ENCODE peak calls at places on chromosomes 5 and 9, in five cellular contexts. One of them, this sample, is unnamed.

GRCh38 chr5:100186181-100186580 is 349.0 kb upstream of the FAM174A start:
- DNase-seq in IMR-90: no peak
- DNase-seq in fibroblast of mammary gland: no peak
- DNase-seq in kidney epithelial cell: no peak
- DNase-seq in astrocyte of the spinal cord: no peak
- DNase-seq in this sample: no peak

GRCh38 chr5:2724031-2724581 is 27.4 kb downstream of the IRX2 start:
- DNase-seq in kidney epithelial cell: no peak
- DNase-seq in astrocyte of the spinal cord: no peak
- DNase-seq in fibroblast of mammary gland: no peak
- DNase-seq in IMR-90: no peak
- DNase-seq in this sample: no peak

GRCh38 chr5:146805099-146805498 is 73.5 kb downstream of the PPP2R2B start:
- DNase-seq in IMR-90: no peak
- DNase-seq in astrocyte of the spinal cord: peak; percentile 72
- DNase-seq in kidney epithelial cell: no peak
- DNase-seq in fibroblast of mammary gland: peak; percentile 58
- DNase-seq in this sample: no peak

GRCh38 chr5:98111686-98112085 is 661.8 kb upstream of the RGMB start:
- DNase-seq in kidney epithelial cell: no peak
- DNase-seq in fibroblast of mammary gland: peak; percentile 32
- DNase-seq in IMR-90: peak; percentile 34
- DNase-seq in astrocyte of the spinal cord: no peak
- DNase-seq in this sample: no peak

GRCh38 chr5:29758986-29759421 is 1434.5 kb upstream of the CDH6 start:
- DNase-seq in kidney epithelial cell: no peak
- DNase-seq in IMR-90: no peak
- DNase-seq in astrocyte of the spinal cord: no peak
- DNase-seq in fibroblast of mammary gland: no peak
- DNase-seq in this sample: no peak

GRCh38 chr9:73773896-73774295 is 622.2 kb downstream of the ANXA1 start:
- DNase-seq in kidney epithelial cell: no peak
- DNase-seq in IMR-90: no peak
- DNase-seq in fibroblast of mammary gland: peak; percentile 28
- DNase-seq in astrocyte of the spinal cord: peak; percentile 33
- DNase-seq in this sample: peak; percentile 52

GRCh38 chr9:87420884-87421283 is 76.8 kb upstream of the DAPK1 start:
- DNase-seq in kidney epithelial cell: no peak
- DNase-seq in astrocyte of the spinal cord: no peak
- DNase-seq in fibroblast of mammary gland: no peak
- DNase-seq in IMR-90: no peak
- DNase-seq in this sample: no peak

GRCh38 chr5:180375955-180376354 is 22.8 kb upstream of the GFPT2 start:
- DNase-seq in kidney epithelial cell: no peak
- DNase-seq in astrocyte of the spinal cord: no peak
- DNase-seq in IMR-90: no peak
- DNase-seq in fibroblast of mammary gland: no peak
- DNase-seq in this sample: no peak

GRCh38 chr5:35230043-35230611 is at the start of gene PRLR:
- DNase-seq in astrocyte of the spinal cord: peak; percentile 13
- DNase-seq in fibroblast of mammary gland: peak; percentile 33
- DNase-seq in kidney epithelial cell: no peak
- DNase-seq in IMR-90: peak; percentile 8
- DNase-seq in this sample: peak; percentile 44

GRCh38 chr9:35733109-35733541 is 659 bp downstream of the CREB3 start:
- DNase-seq in fibroblast of mammary gland: peak; percentile 60
- DNase-seq in astrocyte of the spinal cord: peak; percentile 59
- DNase-seq in IMR-90: peak; percentile 75
- DNase-seq in kidney epithelial cell: no peak
- DNase-seq in this sample: peak; percentile 85

GRCh38 chr5:82538339-82539034 is 260.3 kb upstream of the RPS23 start:
- DNase-seq in IMR-90: no peak
- DNase-seq in fibroblast of mammary gland: peak; percentile 47
- DNase-seq in kidney epithelial cell: no peak
- DNase-seq in astrocyte of the spinal cord: peak; percentile 38
- DNase-seq in this sample: peak; percentile 45

GRCh38 chr5:62127098-62127736 is 178.8 kb upstream of the KIF2A start:
- DNase-seq in kidney epithelial cell: no peak
- DNase-seq in IMR-90: no peak
- DNase-seq in astrocyte of the spinal cord: no peak
- DNase-seq in fibroblast of mammary gland: no peak
- DNase-seq in this sample: no peak

GRCh38 chr5:27124590-27124989 is 86.2 kb upstream of the CDH9 start:
- DNase-seq in fibroblast of mammary gland: peak; percentile 36
- DNase-seq in IMR-90: peak; percentile 1
- DNase-seq in kidney epithelial cell: no peak
- DNase-seq in astrocyte of the spinal cord: peak; percentile 27
- DNase-seq in this sample: peak; percentile 71

GRCh38 chr9:116327702-116328440 is 174.3 kb downstream of the PAPPA start:
- DNase-seq in astrocyte of the spinal cord: peak; percentile 35
- DNase-seq in fibroblast of mammary gland: no peak
- DNase-seq in IMR-90: peak; percentile 69
- DNase-seq in kidney epithelial cell: no peak
- DNase-seq in this sample: peak; percentile 80

GRCh38 chr5:136192015-136192525 is 892 bp downstream of the SMIM32 start:
- DNase-seq in IMR-90: no peak
- DNase-seq in astrocyte of the spinal cord: no peak
- DNase-seq in fibroblast of mammary gland: no peak
- DNase-seq in kidney epithelial cell: no peak
- DNase-seq in this sample: peak; percentile 12

GRCh38 chr9:123377211-123377971 is 21.4 kb downstream of the CRB2 start:
- DNase-seq in fibroblast of mammary gland: no peak
- DNase-seq in astrocyte of the spinal cord: no peak
- DNase-seq in IMR-90: no peak
- DNase-seq in kidney epithelial cell: no peak
- DNase-seq in this sample: no peak

GRCh38 chr5:178304761-178305645 is 72.4 kb upstream of the PHYKPL start:
- DNase-seq in kidney epithelial cell: no peak
- DNase-seq in astrocyte of the spinal cord: no peak
- DNase-seq in fibroblast of mammary gland: no peak
- DNase-seq in IMR-90: no peak
- DNase-seq in this sample: no peak

GRCh38 chr5:28766565-28767158 is 1728.3 kb upstream of the CDH9 start:
- DNase-seq in kidney epithelial cell: peak; percentile 14
- DNase-seq in IMR-90: peak; percentile 21
- DNase-seq in fibroblast of mammary gland: peak; percentile 36
- DNase-seq in astrocyte of the spinal cord: peak; percentile 73
- DNase-seq in this sample: peak; percentile 84

GRCh38 chr9:72485821-72486605 is 35.4 kb upstream of the TMC1 start:
- DNase-seq in IMR-90: peak; percentile 68
- DNase-seq in fibroblast of mammary gland: peak; percentile 18
- DNase-seq in kidney epithelial cell: peak; percentile 48
- DNase-seq in astrocyte of the spinal cord: peak; percentile 70
- DNase-seq in this sample: peak; percentile 81

GRCh38 chr9:29802454-29802853 is 2229.2 kb upstream of the C9orf72 start:
- DNase-seq in fibroblast of mammary gland: no peak
- DNase-seq in kidney epithelial cell: no peak
- DNase-seq in IMR-90: no peak
- DNase-seq in astrocyte of the spinal cord: no peak
- DNase-seq in this sample: no peak

GRCh38 chr9:133884907-133885744 is 107.0 kb downstream of the VAV2 start:
- DNase-seq in IMR-90: no peak
- DNase-seq in kidney epithelial cell: no peak
- DNase-seq in astrocyte of the spinal cord: no peak
- DNase-seq in fibroblast of mammary gland: no peak
- DNase-seq in this sample: no peak

GRCh38 chr5:10227396-10227795 is 22.3 kb downstream of the ATPSCKMT start:
- DNase-seq in astrocyte of the spinal cord: peak; percentile 83
- DNase-seq in kidney epithelial cell: no peak
- DNase-seq in IMR-90: peak; percentile 79
- DNase-seq in fibroblast of mammary gland: peak; percentile 77
- DNase-seq in this sample: peak; percentile 52

GRCh38 chr5:181203093-181203711 is 1.8 kb downstream of the TRIM7 start:
- DNase-seq in kidney epithelial cell: no peak
- DNase-seq in astrocyte of the spinal cord: no peak
- DNase-seq in fibroblast of mammary gland: peak; percentile 69
- DNase-seq in IMR-90: peak; percentile 23
- DNase-seq in this sample: peak; percentile 57

GRCh38 chr5:138656916-138657315 is 81.7 kb upstream of the HSPA9 start:
- DNase-seq in kidney epithelial cell: no peak
- DNase-seq in astrocyte of the spinal cord: no peak
- DNase-seq in IMR-90: no peak
- DNase-seq in fibroblast of mammary gland: no peak
- DNase-seq in this sample: no peak

GRCh38 chr5:166286832-166287231 is 2004.6 kb upstream of the WWC1 start:
- DNase-seq in kidney epithelial cell: no peak
- DNase-seq in fibroblast of mammary gland: no peak
- DNase-seq in IMR-90: no peak
- DNase-seq in astrocyte of the spinal cord: no peak
- DNase-seq in this sample: no peak

GRCh38 chr9:137049544-137050449 is 3.8 kb upstream of the NPDC1 start:
- DNase-seq in IMR-90: peak; percentile 20
- DNase-seq in astrocyte of the spinal cord: peak; percentile 23
- DNase-seq in kidney epithelial cell: no peak
- DNase-seq in fibroblast of mammary gland: peak; percentile 36
- DNase-seq in this sample: peak; percentile 59

GRCh38 chr9:5587024-5587423 is 41.9 kb upstream of the RIC1 start:
- DNase-seq in IMR-90: peak; percentile 95
- DNase-seq in astrocyte of the spinal cord: peak; percentile 58
- DNase-seq in fibroblast of mammary gland: peak; percentile 78
- DNase-seq in kidney epithelial cell: no peak
- DNase-seq in this sample: peak; percentile 73

GRCh38 chr9:108134501-108135128 is 645.0 kb upstream of the KLF4 start:
- DNase-seq in IMR-90: no peak
- DNase-seq in fibroblast of mammary gland: no peak
- DNase-seq in astrocyte of the spinal cord: no peak
- DNase-seq in kidney epithelial cell: no peak
- DNase-seq in this sample: no peak
- H3K4me3 ChIP-seq in IMR-90: no peak overlapping the region
- H3K4me3 ChIP-seq in fibroblast of mammary gland: no peak overlapping the region
- H3K4me3 ChIP-seq in astrocyte of the spinal cord: no peak overlapping the region
- H3K4me3 ChIP-seq in kidney epithelial cell: no peak overlapping the region
- H3K4me3 ChIP-seq in this sample: no peak overlapping the region

GRCh38 chr5:32388429-32389111 is 56.0 kb downstream of the ZFR start:
- DNase-seq in fibroblast of mammary gland: peak; percentile 85
- DNase-seq in IMR-90: peak; percentile 79
- DNase-seq in astrocyte of the spinal cord: peak; percentile 49
- DNase-seq in kidney epithelial cell: no peak
- DNase-seq in this sample: peak; percentile 69

GRCh38 chr5:32387841-32388240 is 56.7 kb downstream of the ZFR start:
- DNase-seq in kidney epithelial cell: no peak
- DNase-seq in fibroblast of mammary gland: no peak
- DNase-seq in IMR-90: no peak
- DNase-seq in astrocyte of the spinal cord: no peak
- DNase-seq in this sample: no peak

GRCh38 chr5:32390819-32391591 is 53.5 kb downstream of the ZFR start:
- DNase-seq in astrocyte of the spinal cord: peak; percentile 91
- DNase-seq in fibroblast of mammary gland: peak; percentile 95
- DNase-seq in kidney epithelial cell: peak; percentile 41
- DNase-seq in IMR-90: peak; percentile 95
- DNase-seq in this sample: peak; percentile 96

GRCh38 chr5:32387176-32387575 is 57.4 kb downstream of the ZFR start:
- DNase-seq in IMR-90: no peak
- DNase-seq in astrocyte of the spinal cord: no peak
- DNase-seq in fibroblast of mammary gland: peak; percentile 48
- DNase-seq in kidney epithelial cell: no peak
- DNase-seq in this sample: no peak

DNA sequence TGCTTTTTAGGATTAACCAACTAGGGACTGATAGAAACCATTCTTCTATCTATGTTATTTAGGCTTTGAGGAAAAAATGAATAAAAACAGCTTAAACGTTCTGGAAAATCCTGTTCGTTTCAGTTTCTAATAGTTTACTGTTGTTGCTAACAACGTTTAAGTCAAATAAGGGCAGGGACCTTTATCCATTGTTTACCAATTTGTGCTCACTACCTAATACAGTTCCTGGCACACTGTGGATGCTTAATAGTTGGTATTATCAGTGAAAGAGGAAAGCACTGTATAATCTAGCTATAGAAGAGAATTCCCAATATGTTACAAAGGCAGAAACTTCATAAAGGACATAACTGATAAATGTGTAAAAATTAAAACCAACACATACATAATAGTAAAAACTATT is 52.5 kb downstream of the ZFR start:
- DNase-seq in astrocyte of the spinal cord: no peak
- DNase-seq in IMR-90: no peak
- DNase-seq in fibroblast of mammary gland: no peak
- DNase-seq in kidney epithelial cell: no peak
- DNase-seq in this sample: no peak
- TF ChIP-seq CTCF in astrocyte of the spinal cord: no peak
- TF ChIP-seq CTCF in IMR-90: no peak
- TF ChIP-seq CTCF in fibroblast of mammary gland: no peak
- TF ChIP-seq CTCF in kidney epithelial cell: no peak
- TF ChIP-seq CTCF in this sample: no peak

GRCh38 chr5:139845846-139846681 is 50.5 kb downstream of the PSD2 start:
- DNase-seq in astrocyte of the spinal cord: no peak
- DNase-seq in kidney epithelial cell: no peak
- DNase-seq in IMR-90: no peak
- DNase-seq in fibroblast of mammary gland: no peak
- DNase-seq in this sample: no peak

GRCh38 chr5:139848508-139849100 is 53.0 kb downstream of the PSD2 start:
- DNase-seq in IMR-90: no peak
- DNase-seq in kidney epithelial cell: no peak
- DNase-seq in fibroblast of mammary gland: no peak
- DNase-seq in astrocyte of the spinal cord: no peak
- DNase-seq in this sample: no peak

GRCh38 chr5:139847091-139847490 is 51.5 kb downstream of the PSD2 start:
- DNase-seq in IMR-90: no peak
- DNase-seq in fibroblast of mammary gland: no peak
- DNase-seq in kidney epithelial cell: no peak
- DNase-seq in astrocyte of the spinal cord: no peak
- DNase-seq in this sample: no peak

GRCh38 chr5:139849501-139849900 is 53.9 kb downstream of the PSD2 start:
- DNase-seq in fibroblast of mammary gland: no peak
- DNase-seq in astrocyte of the spinal cord: no peak
- DNase-seq in kidney epithelial cell: no peak
- DNase-seq in IMR-90: no peak
- DNase-seq in this sample: no peak

GRCh38 chr5:139847790-139848507 is 52.3 kb downstream of the PSD2 start:
- DNase-seq in astrocyte of the spinal cord: peak; percentile 8
- DNase-seq in kidney epithelial cell: no peak
- DNase-seq in IMR-90: no peak
- DNase-seq in fibroblast of mammary gland: no peak
- DNase-seq in this sample: no peak
- H3K4me3 ChIP-seq in astrocyte of the spinal cord: peak overlapping the region; percentile 20
- H3K4me3 ChIP-seq in kidney epithelial cell: peak overlapping the region; percentile 36
- H3K4me3 ChIP-seq in IMR-90: peak overlapping the region; percentile 36
- H3K4me3 ChIP-seq in fibroblast of mammary gland: no peak overlapping the region
- H3K4me3 ChIP-seq in this sample: peak overlapping the region; percentile 49

GRCh38 chr5:51347704-51348103 is 35.5 kb upstream of the ISL1 start:
- DNase-seq in astrocyte of the spinal cord: no peak
- DNase-seq in kidney epithelial cell: no peak
- DNase-seq in fibroblast of mammary gland: no peak
- DNase-seq in IMR-90: no peak
- DNase-seq in this sample: no peak
- TF ChIP-seq CTCF in astrocyte of the spinal cord: no peak
- TF ChIP-seq CTCF in kidney epithelial cell: no peak
- TF ChIP-seq CTCF in fibroblast of mammary gland: no peak
- TF ChIP-seq CTCF in IMR-90: no peak
- TF ChIP-seq CTCF in this sample: no peak

This sample was measured in choroid plexus epithelial cell.